ENCODE peak calls at places on chromosome 20, in nine cellular contexts. One of them, this sample, is unnamed.

GRCh38 chr20:48794360-48794759 is 33.4 kb downstream of the PREX1 start:
- DNase-seq in OCI-LY7: no peak
- DNase-seq in T-helper 17 cell: no peak
- DNase-seq in fibroblast of pulmonary artery: no peak
- DNase-seq in NCI-H69: peak; percentile 55
- DNase-seq in T-cell: no peak
- DNase-seq in COR-L47: no peak
- DNase-seq in NCI-H2081: no peak
- DNase-seq in fibroblast of villous mesenchyme: no peak
- DNase-seq in this sample: no peak

GRCh38 chr20:38372830-38373229 is 26.5 kb downstream of the LBP start:
- DNase-seq in OCI-LY7: no peak
- DNase-seq in T-helper 17 cell: no peak
- DNase-seq in fibroblast of pulmonary artery: peak; percentile 11
- DNase-seq in NCI-H69: no peak
- DNase-seq in T-cell: no peak
- DNase-seq in COR-L47: no peak
- DNase-seq in NCI-H2081: no peak
- DNase-seq in fibroblast of villous mesenchyme: peak; percentile 9
- DNase-seq in this sample: no peak

GRCh38 chr20:31788578-31788977 is 30.6 kb upstream of the MYLK2 start:
- DNase-seq in OCI-LY7: no peak
- DNase-seq in T-helper 17 cell: no peak
- DNase-seq in fibroblast of pulmonary artery: no peak
- DNase-seq in NCI-H69: no peak
- DNase-seq in T-cell: no peak
- DNase-seq in COR-L47: no peak
- DNase-seq in NCI-H2081: no peak
- DNase-seq in fibroblast of villous mesenchyme: no peak
- DNase-seq in this sample: no peak

GRCh38 chr20:1022871-1023270 is 20.8 kb upstream of the RSPO4 start:
- DNase-seq in OCI-LY7: no peak
- DNase-seq in T-helper 17 cell: no peak
- DNase-seq in fibroblast of pulmonary artery: no peak
- DNase-seq in NCI-H69: no peak
- DNase-seq in T-cell: no peak
- DNase-seq in COR-L47: no peak
- DNase-seq in NCI-H2081: no peak
- DNase-seq in fibroblast of villous mesenchyme: no peak
- DNase-seq in this sample: no peak

GRCh38 chr20:19922716-19923115 is 94.4 kb upstream of the NAA20 start:
- DNase-seq in OCI-LY7: no peak
- DNase-seq in T-helper 17 cell: no peak
- DNase-seq in fibroblast of pulmonary artery: no peak
- DNase-seq in NCI-H69: no peak
- DNase-seq in T-cell: no peak
- DNase-seq in COR-L47: no peak
- DNase-seq in NCI-H2081: no peak
- DNase-seq in fibroblast of villous mesenchyme: no peak
- DNase-seq in this sample: no peak

GRCh38 chr20:953742-954141 is 37.6 kb upstream of the ANGPT4 start:
- DNase-seq in OCI-LY7: no peak
- DNase-seq in T-helper 17 cell: no peak
- DNase-seq in fibroblast of pulmonary artery: no peak
- DNase-seq in NCI-H69: peak; percentile 56
- DNase-seq in T-cell: no peak
- DNase-seq in COR-L47: peak; percentile 50
- DNase-seq in NCI-H2081: no peak
- DNase-seq in fibroblast of villous mesenchyme: no peak
- DNase-seq in this sample: no peak

GRCh38 chr20:64131406-64131805 is 24.0 kb upstream of the NPBWR2 start:
- DNase-seq in OCI-LY7: no peak
- DNase-seq in T-helper 17 cell: no peak
- DNase-seq in fibroblast of pulmonary artery: peak; percentile 8
- DNase-seq in NCI-H69: peak; percentile 6
- DNase-seq in T-cell: no peak
- DNase-seq in COR-L47: no peak
- DNase-seq in NCI-H2081: peak; percentile 24
- DNase-seq in fibroblast of villous mesenchyme: peak; percentile 3
- DNase-seq in this sample: peak; percentile 23

GRCh38 chr20:57627972-57628650 is 7.9 kb upstream of the ZBP1 start:
- DNase-seq in OCI-LY7: peak; percentile 79
- DNase-seq in T-helper 17 cell: no peak
- DNase-seq in fibroblast of pulmonary artery: peak; percentile 87
- DNase-seq in NCI-H69: peak; percentile 4
- DNase-seq in T-cell: peak; percentile 63
- DNase-seq in COR-L47: no peak
- DNase-seq in NCI-H2081: no peak
- DNase-seq in fibroblast of villous mesenchyme: peak; percentile 51
- DNase-seq in this sample: no peak

GRCh38 chr20:60877071-60877470 is 375.0 kb upstream of the CDH4 start:
- DNase-seq in OCI-LY7: no peak
- DNase-seq in T-helper 17 cell: no peak
- DNase-seq in fibroblast of pulmonary artery: no peak
- DNase-seq in NCI-H69: no peak
- DNase-seq in T-cell: no peak
- DNase-seq in COR-L47: no peak
- DNase-seq in NCI-H2081: no peak
- DNase-seq in fibroblast of villous mesenchyme: no peak
- DNase-seq in this sample: no peak

GRCh38 chr20:25532971-25533391 is 52.4 kb downstream of the NINL start:
- DNase-seq in OCI-LY7: no peak
- DNase-seq in T-helper 17 cell: no peak
- DNase-seq in fibroblast of pulmonary artery: peak; percentile 35
- DNase-seq in NCI-H69: no peak
- DNase-seq in T-cell: no peak
- DNase-seq in COR-L47: no peak
- DNase-seq in NCI-H2081: no peak
- DNase-seq in fibroblast of villous mesenchyme: no peak
- DNase-seq in this sample: no peak

GRCh38 chr20:32108814-32109391 is 611 bp upstream of the TM9SF4 start:
- DNase-seq in OCI-LY7: no peak
- DNase-seq in T-helper 17 cell: no peak
- DNase-seq in fibroblast of pulmonary artery: no peak
- DNase-seq in NCI-H69: no peak
- DNase-seq in T-cell: no peak
- DNase-seq in COR-L47: no peak
- DNase-seq in NCI-H2081: no peak
- DNase-seq in fibroblast of villous mesenchyme: no peak
- DNase-seq in this sample: no peak

GRCh38 chr20:13261460-13262301 is 40.6 kb downstream of the ISM1 start:
- DNase-seq in OCI-LY7: peak; percentile 13
- DNase-seq in T-helper 17 cell: peak; percentile 15
- DNase-seq in fibroblast of pulmonary artery: peak; percentile 52
- DNase-seq in NCI-H69: peak; percentile 81
- DNase-seq in T-cell: peak; percentile 69
- DNase-seq in COR-L47: peak; percentile 24
- DNase-seq in NCI-H2081: peak; percentile 31
- DNase-seq in fibroblast of villous mesenchyme: peak; percentile 53
- DNase-seq in this sample: peak; percentile 67

GRCh38 chr20:63696311-63696627 is 183 bp upstream of the TNFRSF6B start:
- DNase-seq in OCI-LY7: peak; percentile 20
- DNase-seq in T-helper 17 cell: no peak
- DNase-seq in fibroblast of pulmonary artery: no peak
- DNase-seq in NCI-H69: peak; percentile 24
- DNase-seq in T-cell: peak; percentile 45
- DNase-seq in COR-L47: no peak
- DNase-seq in NCI-H2081: no peak
- DNase-seq in fibroblast of villous mesenchyme: no peak
- DNase-seq in this sample: no peak

GRCh38 chr20:45934046-45934586 is 367 bp upstream of the PCIF1 start:
- DNase-seq in OCI-LY7: peak; percentile 76
- DNase-seq in T-helper 17 cell: peak; percentile 48
- DNase-seq in fibroblast of pulmonary artery: peak; percentile 57
- DNase-seq in NCI-H69: peak; percentile 78
- DNase-seq in T-cell: no peak
- DNase-seq in COR-L47: peak; percentile 77
- DNase-seq in NCI-H2081: peak; percentile 80
- DNase-seq in fibroblast of villous mesenchyme: peak; percentile 44
- DNase-seq in this sample: no peak

GRCh38 chr20:1813101-1813529 is 82.1 kb upstream of the SIRPA start:
- DNase-seq in OCI-LY7: no peak
- DNase-seq in T-helper 17 cell: no peak
- DNase-seq in fibroblast of pulmonary artery: peak; percentile 79
- DNase-seq in NCI-H69: peak; percentile 46
- DNase-seq in T-cell: no peak
- DNase-seq in COR-L47: no peak
- DNase-seq in NCI-H2081: no peak
- DNase-seq in fibroblast of villous mesenchyme: peak; percentile 96
- DNase-seq in this sample: no peak

GRCh38 chr20:8334641-8335040 is 202.6 kb downstream of the PLCB1 start:
- DNase-seq in OCI-LY7: no peak
- DNase-seq in T-helper 17 cell: no peak
- DNase-seq in fibroblast of pulmonary artery: no peak
- DNase-seq in NCI-H69: no peak
- DNase-seq in T-cell: no peak
- DNase-seq in COR-L47: no peak
- DNase-seq in NCI-H2081: no peak
- DNase-seq in fibroblast of villous mesenchyme: no peak
- DNase-seq in this sample: no peak

GRCh38 chr20:37042986-37043972 is 52.5 kb downstream of the RBL1 start:
- DNase-seq in OCI-LY7: peak; percentile 36
- DNase-seq in T-helper 17 cell: no peak
- DNase-seq in fibroblast of pulmonary artery: no peak
- DNase-seq in NCI-H69: no peak
- DNase-seq in T-cell: no peak
- DNase-seq in COR-L47: no peak
- DNase-seq in NCI-H2081: no peak
- DNase-seq in fibroblast of villous mesenchyme: no peak
- DNase-seq in this sample: no peak

GRCh38 chr20:53517146-53517545 is 76.5 kb downstream of the ZNF217 start:
- DNase-seq in OCI-LY7: no peak
- DNase-seq in T-helper 17 cell: no peak
- DNase-seq in fibroblast of pulmonary artery: no peak
- DNase-seq in NCI-H69: peak; percentile 7
- DNase-seq in T-cell: no peak
- DNase-seq in COR-L47: no peak
- DNase-seq in NCI-H2081: no peak
- DNase-seq in fibroblast of villous mesenchyme: no peak
- DNase-seq in this sample: peak; percentile 7

GRCh38 chr20:58196402-58197184 is 31.9 kb downstream of the ANKRD60 start:
- DNase-seq in OCI-LY7: no peak
- DNase-seq in T-helper 17 cell: no peak
- DNase-seq in fibroblast of pulmonary artery: no peak
- DNase-seq in NCI-H69: no peak
- DNase-seq in T-cell: no peak
- DNase-seq in COR-L47: no peak
- DNase-seq in NCI-H2081: no peak
- DNase-seq in fibroblast of villous mesenchyme: no peak
- DNase-seq in this sample: no peak

GRCh38 chr20:5735845-5736530 is 14.2 kb upstream of the SHLD1 start:
- DNase-seq in OCI-LY7: no peak
- DNase-seq in T-helper 17 cell: no peak
- DNase-seq in fibroblast of pulmonary artery: peak; percentile 62
- DNase-seq in NCI-H69: peak; percentile 17
- DNase-seq in T-cell: no peak
- DNase-seq in COR-L47: no peak
- DNase-seq in NCI-H2081: peak; percentile 7
- DNase-seq in fibroblast of villous mesenchyme: peak; percentile 55
- DNase-seq in this sample: no peak

GRCh38 chr20:7704021-7704420 is 236.2 kb downstream of the HAO1 start:
- DNase-seq in OCI-LY7: no peak
- DNase-seq in T-helper 17 cell: no peak
- DNase-seq in fibroblast of pulmonary artery: no peak
- DNase-seq in NCI-H69: peak; percentile 94
- DNase-seq in T-cell: no peak
- DNase-seq in COR-L47: peak; percentile 44
- DNase-seq in NCI-H2081: peak; percentile 83
- DNase-seq in fibroblast of villous mesenchyme: no peak
- DNase-seq in this sample: peak; percentile 93

GRCh38 chr20:49685809-49686208 is 27.9 kb downstream of the B4GALT5 start:
- DNase-seq in OCI-LY7: no peak
- DNase-seq in T-helper 17 cell: no peak
- DNase-seq in fibroblast of pulmonary artery: peak; percentile 74
- DNase-seq in NCI-H69: no peak
- DNase-seq in T-cell: no peak
- DNase-seq in COR-L47: no peak
- DNase-seq in NCI-H2081: no peak
- DNase-seq in fibroblast of villous mesenchyme: peak; percentile 55
- DNase-seq in this sample: no peak

GRCh38 chr20:676967-677366 is 1.4 kb upstream of the SCRT2 start:
- DNase-seq in OCI-LY7: no peak
- DNase-seq in T-helper 17 cell: no peak
- DNase-seq in fibroblast of pulmonary artery: no peak
- DNase-seq in NCI-H69: no peak
- DNase-seq in T-cell: no peak
- DNase-seq in COR-L47: no peak
- DNase-seq in NCI-H2081: no peak
- DNase-seq in fibroblast of villous mesenchyme: no peak
- DNase-seq in this sample: no peak